ENCODE peak calls at places on chromosome 18, in ten cellular contexts. L is stimulated activated CD8-positive, alpha-beta memory T cell treated with anti-CD3 and anti-CD28 coated beads, Interleukin-7, amount 100 ng/mL, for 4 hours; A is stimulated activated CD4-positive, alpha-beta T cell treated with anti-CD3 and anti-CD28 coated beads, Interleukin-4, amount 100 ng/mL, for 48 hours; Y is NCI-H1694; S is non-pigmented ciliary epithelial cell; O is HTR-8/SVneo; R is activated effector memory CD4-positive, alpha-beta T cell treated with anti-CD3 and anti-CD28 coated beads, Interleukin-2, amount 50 U/mL, for 16 hours; W is neural progenitor cell; N is nephron progenitor cell; M is HS-27A. C is an unnamed sample.
A peak's percentile ranks its signal among the peaks of the same experiment; 100 is the strongest.

GRCh38 chr18:78561757-78562445 is 417.7 kb upstream of the SALL3 start:
- DNase-seq in Y (no peak), N (no peak), R (no peak), L (no peak), W (peak; percentile 56), A (no peak), M (no peak), O (no peak), S (no peak), C (no peak)

GRCh38 chr18:295756-296155 is 27.9 kb upstream of the THOC1 start:
- DNase-seq in M (no peak), N (no peak), S (no peak), L (no peak), Y (no peak), A (no peak), O (no peak), W (no peak), R (no peak), C (no peak)

GRCh38 chr18:78978336-78979057 is 1.1 kb upstream of the SALL3 start:
- DNase-seq in R (no peak), Y (no peak), M (no peak), N (peak; percentile 52), S (no peak), L (no peak), A (no peak), O (no peak), W (peak; percentile 62), C (no peak)

GRCh38 chr18:48059363-48060109 is 129.1 kb upstream of the SMAD2 start:
- DNase-seq in W (peak; percentile 50), N (peak; percentile 72), S (no peak), M (no peak), L (no peak), R (peak; percentile 13), O (no peak), Y (no peak), A (no peak), C (no peak)

GRCh38 chr18:7576685-7577084 is 9.6 kb downstream of the PTPRM start:
- DNase-seq in Y (no peak), W (no peak), N (no peak), M (no peak), A (no peak), O (no peak), R (no peak), L (no peak), S (no peak), C (no peak)

GRCh38 chr18:62183578-62184195 is 3.2 kb downstream of the PIGN start:
- DNase-seq in A (no peak), S (no peak), O (no peak), R (no peak), N (peak; percentile 30), L (no peak), Y (peak; percentile 49), M (peak; percentile 30), W (peak; percentile 60), C (no peak)

GRCh38 chr18:987325-988186 is 82.9 kb downstream of the ADCYAP1 start:
- DNase-seq in N (no peak), M (peak; percentile 69), S (peak; percentile 30), L (no peak), Y (no peak), R (no peak), O (peak; percentile 26), A (no peak), W (no peak), C (no peak)

GRCh38 chr18:45221363-45221762 is 393.9 kb upstream of the SLC14A2 start:
- DNase-seq in R (no peak), W (no peak), M (peak; percentile 27), A (no peak), L (no peak), O (no peak), S (peak; percentile 31), Y (no peak), N (no peak), C (no peak)

GRCh38 chr18:34339155-34339554 is 114.4 kb upstream of the NOL4 start:
- DNase-seq in M (no peak), N (no peak), A (no peak), L (no peak), W (no peak), S (no peak), R (no peak), O (no peak), Y (no peak), C (no peak)

GRCh38 chr18:56576826-56577573 is 61.4 kb downstream of the TXNL1 start:
- DNase-seq in M (no peak), Y (no peak), O (no peak), S (no peak), A (no peak), R (no peak), W (no peak), N (no peak), L (no peak), C (no peak)

GRCh38 chr18:3057526-3057925 is 44.6 kb upstream of the LPIN2 start:
- DNase-seq in L (no peak), W (no peak), S (no peak), M (no peak), R (no peak), Y (no peak), N (no peak), A (no peak), O (no peak), C (no peak)

GRCh38 chr18:21914739-21915319 is 174.2 kb downstream of the MIB1 start:
- DNase-seq in L (no peak), M (peak; percentile 42), R (no peak), S (peak; percentile 19), O (peak; percentile 38), W (peak; percentile 77), Y (peak; percentile 1), A (no peak), N (peak; percentile 31), C (no peak)

GRCh38 chr18:33034941-33035340 is 262.1 kb upstream of the KLHL14 start:
- DNase-seq in O (no peak), N (no peak), R (no peak), A (no peak), S (peak; percentile 27), Y (no peak), W (no peak), M (no peak), L (no peak), C (no peak)

GRCh38 chr18:60870261-60870966 is 462.8 kb upstream of the CDH20 start:
- DNase-seq in O (no peak), Y (no peak), W (no peak), R (no peak), A (no peak), M (no peak), N (no peak), L (no peak), S (no peak), C (no peak)

GRCh38 chr18:63043516-63043915 is 276.1 kb downstream of the BCL2 start:
- DNase-seq in A (no peak), M (no peak), N (no peak), S (no peak), W (no peak), Y (no peak), R (no peak), O (no peak), L (no peak), C (no peak)

GRCh38 chr18:22408059-22408458 is 9.7 kb downstream of the CTAGE1 start:
- DNase-seq in A (no peak), W (no peak), Y (no peak), L (no peak), O (no peak), M (no peak), S (no peak), N (no peak), R (no peak), C (no peak)

GRCh38 chr18:48842259-48843061 is 108.3 kb downstream of the SMAD7 start:
- DNase-seq in N (peak; percentile 54), M (no peak), R (peak; percentile 80), A (no peak), S (no peak), W (no peak), O (no peak), L (peak; percentile 46), Y (no peak), C (no peak)

GRCh38 chr18:48436907-48437306 is 27.7 kb upstream of the ZBTB7C start:
- DNase-seq in W (no peak), M (no peak), R (no peak), N (no peak), L (no peak), O (no peak), Y (no peak), A (no peak), S (no peak), C (no peak)

GRCh38 chr18:76892832-76893231 is 70.5 kb downstream of the ZNF236 start:
- DNase-seq in N (no peak), Y (no peak), L (no peak), O (no peak), M (no peak), A (no peak), W (no peak), S (no peak), R (no peak), C (no peak)

GRCh38 chr18:58788971-58789797 is 75.5 kb upstream of the ZNF532 start:
- DNase-seq in W (peak; percentile 67), N (peak; percentile 33), O (no peak), M (no peak), Y (no peak), S (no peak), A (no peak), R (no peak), L (no peak), C (no peak)

GRCh38 chr18:78406743-78407455 is 572.7 kb upstream of the SALL3 start:
- DNase-seq in N (no peak), W (no peak), S (no peak), R (no peak), Y (no peak), A (no peak), L (no peak), M (no peak), O (no peak), C (no peak)

GRCh38 chr18:40877096-40877495 is 1077.9 kb upstream of the PIK3C3 start:
- DNase-seq in S (peak; percentile 97), L (no peak), A (no peak), N (no peak), O (peak; percentile 2), R (no peak), M (peak; percentile 69), W (no peak), Y (no peak), C (no peak)

C was measured in epithelial cell of proximal tubule.